ENCODE peak calls at places on chromosomes 3 and 15, in four cellular contexts. P is stomach, S is suprapubic skin, B is sigmoid colon. D is an unnamed sample.

GRCh38 chr15:66294157-66294931 is 976 bp downstream of the DIS3L start:
- DNase-seq in P (no peak), S (no peak), B (no peak), D (no peak)

GRCh38 chr15:85022860-85023403 is 41.3 kb downstream of the PDE8A start:
- DNase-seq in P (no peak), S (no peak), B (no peak), D (no peak)

GRCh38 chr3:147940400-147940799 is 531.2 kb downstream of the ZIC1 start:
- DNase-seq in P (no peak), S (no peak), B (no peak), D (no peak)

GRCh38 chr3:148379763-148380162 is 317.9 kb upstream of the AGTR1 start:
- DNase-seq in P (no peak), S (no peak), B (no peak), D (no peak)

GRCh38 chr15:101016581-101016980 is 97.4 kb downstream of the LRRK1 start:
- DNase-seq in P (no peak), S (peak; percentile 32), B (peak; percentile 46), D (peak; percentile 82)

GRCh38 chr15:23415321-23415865 is 31.6 kb downstream of the GOLGA6L2 start:
- DNase-seq in P (no peak), S (peak; percentile 28), B (peak; percentile 61), D (no peak)

GRCh38 chr15:79474252-79474651 is 42.1 kb downstream of the MINAR1 start:
- DNase-seq in P (no peak), S (no peak), B (no peak), D (no peak)

GRCh38 chr3:112116777-112117186 is 16.3 kb downstream of the GCSAM start:
- DNase-seq in P (no peak), S (no peak), B (no peak), D (no peak)

GRCh38 chr3:177071496-177072156 is 125.7 kb downstream of the TBL1XR1 start:
- DNase-seq in P (no peak), S (no peak), B (no peak), D (no peak)

GRCh38 chr3:157527471-157527881 is 24.3 kb upstream of the VEPH1 start:
- DNase-seq in P (no peak), S (no peak), B (no peak), D (no peak)

GRCh38 chr3:56970401-56971002 is 90.0 kb upstream of the SPATA12 start:
- DNase-seq in P (no peak), S (no peak), B (no peak), D (no peak)

GRCh38 chr3:55157736-55158135 is 229.9 kb upstream of the LRTM1 start:
- DNase-seq in P (no peak), S (no peak), B (no peak), D (no peak)

GRCh38 chr3:155428558-155428957 is 135.1 kb upstream of the STRIT1 start:
- DNase-seq in P (no peak), S (no peak), B (no peak), D (no peak)

GRCh38 chr3:127710473-127710941 is 37.8 kb downstream of the ABTB1 start:
- DNase-seq in P (no peak), S (peak; percentile 19), B (peak; percentile 73), D (no peak)

GRCh38 chr3:50164481-50164880 is 9.4 kb downstream of the SEMA3F start:
- DNase-seq in P (no peak), S (no peak), B (no peak), D (no peak)
- H3K36me3 ChIP-seq in P (no peaks in the 10 kb centered on the region), S (no peaks in the 10 kb centered on the region), B (no peaks in the 10 kb centered on the region), D (no peaks in the 10 kb centered on the region)

GRCh38 chr15:37020852-37021251 is 79.5 kb downstream of the MEIS2 start:
- DNase-seq in P (no peak), S (no peak), B (no peak), D (no peak)
- H3K27ac ChIP-seq in P (peak overlapping the region; percentile 73), S (no peak overlapping the region), B (peak overlapping the region; percentile 76), D (no peak overlapping the region)

GRCh38 chr3:134425943-134426342 is 51.7 kb upstream of the AMOTL2 start:
- DNase-seq in P (no peak), S (no peak), B (no peak), D (no peak)

GRCh38 chr3:134430174-134430573 is 55.6 kb downstream of the ANAPC13 start:
- DNase-seq in P (no peak), S (no peak), B (no peak), D (no peak)

GRCh38 chr3:134428396-134428795 is 54.1 kb upstream of the AMOTL2 start:
- DNase-seq in P (no peak), S (no peak), B (no peak), D (no peak)

GRCh38 chr3:134427400-134428111 is 53.3 kb upstream of the AMOTL2 start:
- DNase-seq in P (no peak), S (no peak), B (peak; percentile 88), D (peak; percentile 90)

GRCh38 chr3:134426660-134427181 is 52.5 kb upstream of the AMOTL2 start:
- DNase-seq in P (no peak), S (no peak), B (no peak), D (no peak)
- TF ChIP-seq POLR2A in P (no peak), S (no peak), B (no peak), D (no peak)

DNA sequence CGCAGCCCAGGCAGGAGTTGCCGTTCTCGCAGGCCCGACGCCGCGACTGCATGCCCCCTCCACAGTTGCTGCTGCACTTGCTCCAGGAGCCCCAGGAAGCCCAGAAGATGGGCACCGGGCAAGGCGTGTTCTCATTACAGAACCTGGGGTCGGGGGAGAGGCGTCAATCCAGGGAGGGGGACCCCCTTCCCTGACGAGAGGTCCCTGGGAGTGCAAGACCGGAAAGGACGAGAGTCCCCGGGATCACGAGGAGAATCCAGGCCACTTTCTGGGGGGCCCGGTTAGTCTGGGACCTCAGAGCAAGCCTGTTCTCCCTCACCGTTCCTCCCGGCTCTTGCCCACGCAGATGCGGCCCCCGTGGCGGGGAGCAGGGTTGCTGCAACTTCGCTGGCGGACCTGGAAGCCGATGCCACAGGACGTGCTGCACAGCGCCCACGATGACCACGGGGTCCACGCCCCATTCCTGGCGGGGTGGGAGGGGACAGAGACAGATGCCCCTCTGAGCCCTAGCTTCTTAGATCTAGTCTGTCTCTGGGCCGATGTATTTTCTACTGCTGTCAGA is 113.9 kb downstream of the SEMA5B start:
- DNase-seq in P (no peak), S (no peak), B (no peak), D (no peak)
- H3K36me3 ChIP-seq in P (no peaks in the 10 kb centered on the region), S (no peaks in the 10 kb centered on the region), B (no peaks in the 10 kb centered on the region), D (no peaks in the 10 kb centered on the region)

DNA sequence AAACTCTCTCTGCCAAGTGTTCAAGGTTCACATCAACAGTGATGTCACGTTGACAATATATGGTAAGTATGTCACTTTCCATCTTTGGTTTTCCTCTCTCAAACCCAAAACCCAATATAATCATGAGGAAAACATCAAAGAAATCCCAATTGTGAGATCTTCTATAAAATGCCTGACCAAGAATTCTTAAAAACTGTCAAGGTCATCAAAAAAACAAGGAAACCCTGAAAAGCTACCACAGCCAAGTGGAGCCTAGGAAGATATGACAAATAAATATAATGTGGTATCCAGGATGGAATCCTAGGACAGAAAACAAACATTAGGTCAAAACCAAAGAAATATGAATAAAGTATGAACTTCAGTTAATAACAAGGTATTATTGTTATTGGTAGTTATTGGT is 85.2 kb upstream of the CCDC39 start:
- DNase-seq in P (no peak), S (no peak), B (no peak), D (no peak)
- H3K27ac ChIP-seq in P (no peak overlapping the region), S (no peak overlapping the region), B (no peak overlapping the region), D (no peak overlapping the region)

GRCh38 chr3:188683032-188683491 is 488.7 kb upstream of the TPRG1 start:
- DNase-seq in P (no peak), S (no peak), B (no peak), D (no peak)
- TF ChIP-seq POLR2A in P (no peak), S (no peak), B (no peak), D (no peak)

DNA sequence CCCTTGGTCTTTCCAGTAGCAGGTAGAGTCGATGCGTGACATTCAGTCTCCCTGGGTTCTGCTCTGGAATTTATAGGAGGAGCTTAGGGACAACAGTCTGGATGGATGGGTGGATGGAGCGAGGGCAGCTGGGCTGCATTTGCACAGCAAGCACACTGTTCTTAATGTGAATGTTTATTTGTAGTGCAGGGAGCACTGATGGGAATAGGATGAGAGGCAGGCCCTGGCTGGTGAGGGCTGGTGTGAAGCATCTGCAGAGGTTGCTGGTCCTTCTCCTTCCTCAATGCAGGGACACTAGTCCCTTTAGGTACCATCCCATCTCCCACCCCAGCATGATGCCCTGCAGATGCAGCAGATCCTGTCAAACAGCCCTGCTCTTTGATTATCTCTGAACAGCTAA is 176.3 kb downstream of the EPHB1 start:
- DNase-seq in P (no peak), S (no peak), B (no peak), D (no peak)
- H3K36me3 ChIP-seq in P (no peaks in the 10 kb centered on the region), S (no peaks in the 10 kb centered on the region), B (no peaks in the 10 kb centered on the region), D (no peaks in the 10 kb centered on the region)

DNA sequence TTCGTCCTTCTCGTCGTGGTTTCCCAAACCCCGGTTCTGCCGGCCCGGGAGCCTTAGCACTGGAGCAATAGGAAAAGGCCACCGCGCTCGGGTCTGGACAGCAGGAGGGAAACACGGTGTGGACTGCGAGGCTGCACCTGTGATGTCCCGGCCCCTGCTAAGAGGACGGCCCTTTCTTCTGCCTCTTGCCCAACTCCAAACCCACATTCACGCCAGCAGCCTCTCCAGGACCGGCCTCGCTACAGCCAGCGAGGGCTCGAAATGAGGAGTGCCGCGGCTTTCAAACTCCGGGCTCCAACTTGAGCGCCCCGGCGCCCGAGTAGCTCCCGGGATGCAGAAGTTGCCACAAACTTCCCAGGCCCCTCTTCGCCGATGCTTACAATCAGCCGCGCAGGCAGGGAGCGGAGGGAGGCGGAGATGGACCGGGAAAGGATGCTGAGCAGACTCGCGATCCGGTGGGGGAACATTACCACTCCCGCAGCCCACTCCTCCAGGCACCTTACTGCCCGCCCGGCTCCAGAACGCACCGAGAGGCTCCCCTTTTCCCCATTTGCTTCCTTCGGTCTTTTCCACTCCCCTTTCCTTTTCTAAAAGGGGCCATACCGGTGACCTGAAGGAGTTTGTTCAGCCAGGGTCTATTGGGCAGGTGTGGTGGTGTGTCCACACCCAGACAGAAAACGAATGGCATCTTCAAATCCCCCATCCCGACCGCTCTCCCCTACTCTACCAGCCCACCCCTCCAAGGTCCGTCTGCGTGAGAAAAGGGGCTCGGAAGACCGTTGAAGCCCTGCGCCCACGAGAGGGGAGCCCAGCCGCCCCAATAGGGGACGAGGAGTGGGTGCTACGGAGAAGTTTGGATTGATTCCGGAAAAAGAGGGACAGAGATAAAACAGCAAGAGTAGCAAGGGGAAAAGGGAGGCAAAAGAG is 18.8 kb upstream of the SATB1 start:
- DNase-seq in P (peak; percentile 33), S (peak; percentile 64), B (peak; percentile 71), D (no peak)
- H3K27ac ChIP-seq in P (peak overlapping the region; percentile 80), S (no peak overlapping the region), B (peak overlapping the region; percentile 82), D (peak overlapping the region; percentile 54)